ENCODE peak calls at places on chromosomes 1 and 21, in six cellular contexts. One of them, this sample, is unnamed.

GRCh38 chr1:229139320-229139719 is 131.6 kb upstream of the RAB4A start:
- DNase-seq in activated gamma-delta T cell treated with Interleukin-2 at 50 U/mL for 16 hours: no peak
- DNase-seq in SJSA1: no peak
- DNase-seq in amniotic epithelial cell: no peak
- DNase-seq in adipocyte: no peak
- DNase-seq in HAP-1: no peak
- DNase-seq in this sample: no peak

GRCh38 chr1:228083871-228084278 is 1.4 kb downstream of the ARF1 start:
- DNase-seq in activated gamma-delta T cell treated with Interleukin-2 at 50 U/mL for 16 hours: no peak
- DNase-seq in SJSA1: peak
- DNase-seq in amniotic epithelial cell: no peak
- DNase-seq in adipocyte: peak
- DNase-seq in HAP-1: peak
- DNase-seq in this sample: no peak

GRCh38 chr1:34870395-34870794 is 10.8 kb upstream of the SMIM12 start:
- DNase-seq in activated gamma-delta T cell treated with Interleukin-2 at 50 U/mL for 16 hours: no peak
- DNase-seq in SJSA1: no peak
- DNase-seq in amniotic epithelial cell: peak
- DNase-seq in adipocyte: no peak
- DNase-seq in HAP-1: no peak
- DNase-seq in this sample: no peak

GRCh38 chr1:224106568-224107281 is 7.2 kb upstream of the FBXO28 start:
- DNase-seq in activated gamma-delta T cell treated with Interleukin-2 at 50 U/mL for 16 hours: no peak
- DNase-seq in SJSA1: peak
- DNase-seq in amniotic epithelial cell: peak
- DNase-seq in adipocyte: peak
- DNase-seq in HAP-1: peak
- DNase-seq in this sample: peak

GRCh38 chr1:167460836-167461235 is 57.5 kb downstream of the CD247 start:
- DNase-seq in activated gamma-delta T cell treated with Interleukin-2 at 50 U/mL for 16 hours: no peak
- DNase-seq in SJSA1: no peak
- DNase-seq in amniotic epithelial cell: no peak
- DNase-seq in adipocyte: no peak
- DNase-seq in HAP-1: no peak
- DNase-seq in this sample: no peak

GRCh38 chr1:205272541-205272940 is 44.8 kb downstream of the TMCC2 start:
- DNase-seq in activated gamma-delta T cell treated with Interleukin-2 at 50 U/mL for 16 hours: no peak
- DNase-seq in SJSA1: no peak
- DNase-seq in amniotic epithelial cell: no peak
- DNase-seq in adipocyte: no peak
- DNase-seq in HAP-1: no peak
- DNase-seq in this sample: no peak

GRCh38 chr1:206557636-206558473 is 50.5 kb downstream of the RASSF5 start:
- DNase-seq in activated gamma-delta T cell treated with Interleukin-2 at 50 U/mL for 16 hours: peak
- DNase-seq in SJSA1: peak
- DNase-seq in amniotic epithelial cell: no peak
- DNase-seq in adipocyte: no peak
- DNase-seq in HAP-1: peak
- DNase-seq in this sample: no peak

GRCh38 chr1:183905497-183905896 is 100.6 kb downstream of the RGL1 start:
- DNase-seq in activated gamma-delta T cell treated with Interleukin-2 at 50 U/mL for 16 hours: no peak
- DNase-seq in SJSA1: no peak
- DNase-seq in amniotic epithelial cell: no peak
- DNase-seq in adipocyte: no peak
- DNase-seq in HAP-1: no peak
- DNase-seq in this sample: no peak

GRCh38 chr1:1926886-1927660 is 8.0 kb upstream of the TMEM52 start:
- DNase-seq in activated gamma-delta T cell treated with Interleukin-2 at 50 U/mL for 16 hours: no peak
- DNase-seq in SJSA1: no peak
- DNase-seq in amniotic epithelial cell: no peak
- DNase-seq in adipocyte: no peak
- DNase-seq in HAP-1: no peak
- DNase-seq in this sample: peak

GRCh38 chr1:180181048-180181447 is 26.4 kb downstream of the QSOX1 start:
- DNase-seq in activated gamma-delta T cell treated with Interleukin-2 at 50 U/mL for 16 hours: no peak
- DNase-seq in SJSA1: no peak
- DNase-seq in amniotic epithelial cell: peak
- DNase-seq in adipocyte: peak
- DNase-seq in HAP-1: peak
- DNase-seq in this sample: no peak

GRCh38 chr1:85313888-85314696 is 37.7 kb upstream of the BCL10 start:
- DNase-seq in activated gamma-delta T cell treated with Interleukin-2 at 50 U/mL for 16 hours: no peak
- DNase-seq in SJSA1: peak
- DNase-seq in amniotic epithelial cell: peak
- DNase-seq in adipocyte: peak
- DNase-seq in HAP-1: no peak
- DNase-seq in this sample: no peak

GRCh38 chr21:33362044-33362555 is 37.3 kb downstream of the IFNAR1 start:
- DNase-seq in activated gamma-delta T cell treated with Interleukin-2 at 50 U/mL for 16 hours: peak
- DNase-seq in SJSA1: no peak
- DNase-seq in amniotic epithelial cell: no peak
- DNase-seq in adipocyte: no peak
- DNase-seq in HAP-1: peak
- DNase-seq in this sample: peak

GRCh38 chr1:235745448-235746136 is 96.0 kb upstream of the GNG4 start:
- DNase-seq in activated gamma-delta T cell treated with Interleukin-2 at 50 U/mL for 16 hours: no peak
- DNase-seq in SJSA1: no peak
- DNase-seq in amniotic epithelial cell: no peak
- DNase-seq in adipocyte: peak
- DNase-seq in HAP-1: no peak
- DNase-seq in this sample: no peak

GRCh38 chr1:86018311-86018923 is 138.2 kb downstream of the COL24A1 start:
- DNase-seq in activated gamma-delta T cell treated with Interleukin-2 at 50 U/mL for 16 hours: no peak
- DNase-seq in SJSA1: peak
- DNase-seq in amniotic epithelial cell: peak
- DNase-seq in adipocyte: peak
- DNase-seq in HAP-1: peak
- DNase-seq in this sample: no peak

GRCh38 chr1:3082571-3083516 is 13.8 kb downstream of the PRDM16 start:
- DNase-seq in activated gamma-delta T cell treated with Interleukin-2 at 50 U/mL for 16 hours: no peak
- DNase-seq in SJSA1: no peak
- DNase-seq in amniotic epithelial cell: no peak
- DNase-seq in adipocyte: no peak
- DNase-seq in HAP-1: no peak
- DNase-seq in this sample: no peak

GRCh38 chr1:24886241-24886640 is 43.8 kb downstream of the RUNX3 start:
- DNase-seq in activated gamma-delta T cell treated with Interleukin-2 at 50 U/mL for 16 hours: no peak
- DNase-seq in SJSA1: no peak
- DNase-seq in amniotic epithelial cell: no peak
- DNase-seq in adipocyte: no peak
- DNase-seq in HAP-1: no peak
- DNase-seq in this sample: peak

GRCh38 chr1:84884671-84885389 is 8.2 kb downstream of the LPAR3 start:
- DNase-seq in activated gamma-delta T cell treated with Interleukin-2 at 50 U/mL for 16 hours: no peak
- DNase-seq in SJSA1: no peak
- DNase-seq in amniotic epithelial cell: peak
- DNase-seq in adipocyte: peak
- DNase-seq in HAP-1: no peak
- DNase-seq in this sample: no peak

GRCh38 chr21:39006653-39007417 is 176.4 kb downstream of the PSMG1 start:
- DNase-seq in activated gamma-delta T cell treated with Interleukin-2 at 50 U/mL for 16 hours: no peak
- DNase-seq in SJSA1: no peak
- DNase-seq in amniotic epithelial cell: no peak
- DNase-seq in adipocyte: no peak
- DNase-seq in HAP-1: no peak
- DNase-seq in this sample: peak

GRCh38 chr1:240501115-240501514 is 110.8 kb downstream of the GREM2 start:
- DNase-seq in activated gamma-delta T cell treated with Interleukin-2 at 50 U/mL for 16 hours: no peak
- DNase-seq in SJSA1: no peak
- DNase-seq in amniotic epithelial cell: peak
- DNase-seq in adipocyte: no peak
- DNase-seq in HAP-1: no peak
- DNase-seq in this sample: no peak

GRCh38 chr1:19945914-19946313 is 22.5 kb upstream of the PLA2G2E start:
- DNase-seq in activated gamma-delta T cell treated with Interleukin-2 at 50 U/mL for 16 hours: no peak
- DNase-seq in SJSA1: no peak
- DNase-seq in amniotic epithelial cell: no peak
- DNase-seq in adipocyte: no peak
- DNase-seq in HAP-1: no peak
- DNase-seq in this sample: no peak

GRCh38 chr1:228190778-228191177 is 17.1 kb upstream of the OBSCN start:
- DNase-seq in activated gamma-delta T cell treated with Interleukin-2 at 50 U/mL for 16 hours: no peak
- DNase-seq in SJSA1: no peak
- DNase-seq in amniotic epithelial cell: no peak
- DNase-seq in adipocyte: no peak
- DNase-seq in HAP-1: no peak
- DNase-seq in this sample: no peak

GRCh38 chr1:34985063-34985770 is at the start of gene TMEM35B:
- DNase-seq in activated gamma-delta T cell treated with Interleukin-2 at 50 U/mL for 16 hours: peak
- DNase-seq in SJSA1: peak
- DNase-seq in amniotic epithelial cell: peak
- DNase-seq in adipocyte: peak
- DNase-seq in HAP-1: peak
- DNase-seq in this sample: peak

GRCh38 chr1:59686170-59686569 is 128.6 kb upstream of the HOOK1 start:
- DNase-seq in activated gamma-delta T cell treated with Interleukin-2 at 50 U/mL for 16 hours: no peak
- DNase-seq in SJSA1: no peak
- DNase-seq in amniotic epithelial cell: no peak
- DNase-seq in adipocyte: no peak
- DNase-seq in HAP-1: no peak
- DNase-seq in this sample: no peak

GRCh38 chr1:47980501-47980900 is 16.7 kb downstream of the TRABD2B start:
- DNase-seq in activated gamma-delta T cell treated with Interleukin-2 at 50 U/mL for 16 hours: no peak
- DNase-seq in SJSA1: no peak
- DNase-seq in amniotic epithelial cell: no peak
- DNase-seq in adipocyte: no peak
- DNase-seq in HAP-1: no peak
- DNase-seq in this sample: no peak

This sample was measured in transverse colon.